ENCODE peak calls at places on chromosome X, in seven cellular contexts. U is neural progenitor cell; B is anterior cingulate cortex; G is EH; L is DMS153; V is activated naive CD8-positive, alpha-beta T cell treated with anti-CD3 and anti-CD28 coated beads for 36 hours; E is A549. C is an unnamed sample.

GRCh38 chrX:37409278-37409677 is 60.1 kb downstream of the PRRG1 start:
- DNase-seq in B (no peak), E (no peak), V (no peak), L (no peak), U (no peak), G (no peak), C (no peak)

GRCh38 chrX:56233682-56234081 is 1.5 kb downstream of the KLF8 start:
- DNase-seq in L (no peak), E (no peak), B (peak), V (no peak), U (peak), G (no peak), C (no peak)

GRCh38 chrX:66919280-66919832 is 280.5 kb upstream of the EDA2R start:
- DNase-seq in L (no peak), E (no peak), U (no peak), V (no peak), G (no peak), B (no peak), C (no peak)

GRCh38 chrX:24692305-24692704 is 1.4 kb upstream of the POLA1 start:
- DNase-seq in L (peak), B (no peak), G (no peak), V (no peak), E (no peak), U (peak), C (no peak)

GRCh38 chrX:150165776-150166610 is 197.1 kb upstream of the MAMLD1 start:
- DNase-seq in V (no peak), G (peak), E (no peak), U (no peak), B (no peak), L (no peak), C (no peak)

GRCh38 chrX:51641421-51642021 is 22.8 kb upstream of the CENPVL3 start:
- DNase-seq in E (peak), V (no peak), B (no peak), U (peak), G (peak), L (peak), C (peak)

GRCh38 chrX:23334871-23335599 is 386 bp downstream of the PTCHD1 start:
- DNase-seq in B (no peak), U (peak), V (no peak), L (no peak), E (no peak), G (no peak), C (no peak)

GRCh38 chrX:14777484-14777883 is 95.4 kb downstream of the FANCB start:
- DNase-seq in L (no peak), B (no peak), G (peak), E (no peak), U (no peak), V (no peak), C (no peak)

GRCh38 chrX:120768681-120769080 is 107.0 kb downstream of the CT47B1 start:
- DNase-seq in V (no peak), B (no peak), E (no peak), L (no peak), U (no peak), G (peak), C (no peak)

GRCh38 chrX:17944833-17945497 is 83.9 kb upstream of the RAI2 start:
- DNase-seq in G (peak), U (peak), E (no peak), B (no peak), V (peak), L (no peak), C (peak)

GRCh38 chrX:27186671-27187070 is 276.5 kb downstream of the PPP4R3C start:
- DNase-seq in L (peak), E (no peak), U (peak), B (no peak), V (no peak), G (no peak), C (no peak)

GRCh38 chrX:107293056-107293455 is 86.6 kb downstream of the DNAAF6 start:
- DNase-seq in L (no peak), V (no peak), U (no peak), G (no peak), B (no peak), E (no peak), C (no peak)

C was measured in BE2C.